ENCODE peak calls at places on chromosome X, in ten cellular contexts. N, L, W, I, O, C, M, F, U and J are unnamed samples.

GRCh38 chrX:7109838-7110793 is 37.4 kb upstream of the STS start:
- DNase-seq in N (no peak), L (no peak), W (no peak), I (no peak), O (no peak), C (no peak), M (no peak), F (no peak), U (no peak), J (no peak)

GRCh38 chrX:113287761-113288160 is 447.1 kb upstream of the AMOT start:
- DNase-seq in N (no peak), L (no peak), W (no peak), I (no peak), O (no peak), C (no peak), M (no peak), F (no peak), U (no peak), J (no peak)

GRCh38 chrX:155535866-155536265 is 76.9 kb downstream of the TMLHE start:
- DNase-seq in N (no peak), L (peak), W (peak), I (no peak), O (peak), C (no peak), M (no peak), F (no peak), U (no peak), J (no peak)

GRCh38 chrX:103012945-103013344 is 51.0 kb downstream of the BEX1 start:
- DNase-seq in N (no peak), L (peak), W (no peak), I (no peak), O (no peak), C (no peak), M (no peak), F (no peak), U (no peak), J (no peak)

GRCh38 chrX:43313035-43313434 is 343.1 kb upstream of the MAOA start:
- DNase-seq in N (no peak), L (no peak), W (no peak), I (no peak), O (no peak), C (no peak), M (no peak), F (no peak), U (no peak), J (no peak)

GRCh38 chrX:1584237-1585011 is 7.0 kb upstream of the AKAP17A start:
- DNase-seq in N (no peak), L (no peak), W (no peak), I (no peak), O (no peak), C (no peak), M (no peak), F (no peak), U (peak), J (no peak)

GRCh38 chrX:37904833-37905232 is 57.5 kb upstream of the DYNLT3 start:
- DNase-seq in N (no peak), L (peak), W (no peak), I (no peak), O (no peak), C (no peak), M (no peak), F (no peak), U (no peak), J (no peak)

GRCh38 chrX:85992811-85993229 is 54.5 kb downstream of the CHM start:
- DNase-seq in N (no peak), L (peak), W (peak), I (no peak), O (peak), C (no peak), M (no peak), F (peak), U (no peak), J (no peak)

GRCh38 chrX:38803609-38804480 is 2.6 kb downstream of the MID1IP1 start:
- DNase-seq in N (peak), L (peak), W (peak), I (no peak), O (peak), C (peak), M (peak), F (no peak), U (peak), J (peak)

GRCh38 chrX:140767646-140768045 is 58.1 kb downstream of the LINC00632 start:
- DNase-seq in N (no peak), L (peak), W (no peak), I (no peak), O (peak), C (no peak), M (no peak), F (no peak), U (no peak), J (no peak)

GRCh38 chrX:133850414-133850813 is 135.0 kb downstream of the GPC3 start:
- DNase-seq in N (no peak), L (no peak), W (no peak), I (no peak), O (no peak), C (no peak), M (no peak), F (no peak), U (no peak), J (no peak)

GRCh38 chrX:140712413-140713173 is 3.0 kb downstream of the LINC00632 start:
- DNase-seq in N (no peak), L (peak), W (no peak), I (no peak), O (peak), C (no peak), M (peak), F (peak), U (peak), J (peak)

GRCh38 chrX:150935466-150935865 is 37.0 kb upstream of the CD99L2 start:
- DNase-seq in N (no peak), L (peak), W (no peak), I (no peak), O (peak), C (no peak), M (no peak), F (no peak), U (no peak), J (no peak)

GRCh38 chrX:40065291-40066046 is 32.3 kb downstream of the BCOR start:
- DNase-seq in N (no peak), L (no peak), W (no peak), I (no peak), O (no peak), C (no peak), M (no peak), F (no peak), U (no peak), J (no peak)

GRCh38 chrX:1476682-1477081 is 24.0 kb upstream of the ASMTL start:
- DNase-seq in N (no peak), L (no peak), W (no peak), I (no peak), O (no peak), C (no peak), M (no peak), F (no peak), U (no peak), J (no peak)

GRCh38 chrX:9466115-9466495 is 1.2 kb downstream of the TBL1X start:
- DNase-seq in N (no peak), L (peak), W (no peak), I (peak), O (peak), C (no peak), M (no peak), F (no peak), U (no peak), J (peak)

GRCh38 chrX:77917294-77917933 is 6.9 kb downstream of the ATP7A start:
- DNase-seq in N (no peak), L (no peak), W (no peak), I (no peak), O (no peak), C (no peak), M (no peak), F (no peak), U (no peak), J (no peak)

GRCh38 chrX:16487620-16488380 is 162.2 kb upstream of the S100G start:
- DNase-seq in N (no peak), L (no peak), W (no peak), I (no peak), O (peak), C (no peak), M (no peak), F (peak), U (no peak), J (no peak)

GRCh38 chrX:143648705-143649104 is 12.8 kb upstream of the SLITRK4 start:
- DNase-seq in N (no peak), L (no peak), W (no peak), I (no peak), O (no peak), C (no peak), M (no peak), F (no peak), U (no peak), J (no peak)

GRCh38 chrX:15143050-15143824 is 126.6 kb downstream of the ASB9 start:
- DNase-seq in N (no peak), L (peak), W (peak), I (peak), O (peak), C (peak), M (no peak), F (peak), U (peak), J (no peak)

GRCh38 chrX:152850465-152850864 is 19.6 kb downstream of the NSDHL start:
- DNase-seq in N (no peak), L (no peak), W (no peak), I (no peak), O (no peak), C (no peak), M (no peak), F (no peak), U (no peak), J (no peak)

GRCh38 chrX:18424482-18425198 is 768 bp upstream of the CDKL5 start:
- DNase-seq in N (no peak), L (peak), W (no peak), I (peak), O (peak), C (no peak), M (no peak), F (peak), U (peak), J (peak)

GRCh38 chrX:112197845-112198244 is 115.3 kb upstream of the TRPC5 start:
- DNase-seq in N (no peak), L (no peak), W (no peak), I (no peak), O (no peak), C (no peak), M (no peak), F (no peak), U (no peak), J (no peak)